ENCODE peak calls at places on chromosomes 1 and 21, in eight cellular contexts. M is transverse colon, C is Caco-2, B is NT2/D1, W is tibial nerve, D is gastrocnemius medialis, X is adrenal gland, O is heart right ventricle. U is an unnamed sample. For H3K4me1, the result is how much of the 10 kb centered on the place peaks cover.

GRCh38 chr1:232142403-232143314 is 487.3 kb downstream of the SIPA1L2 start:
- DNase-seq in O (no peak), X (peak), D (no peak), W (peak), C (no peak), M (peak), B (no peak), U (peak)

GRCh38 chr1:24484208-24484607 is 18.4 kb upstream of the RCAN3 start:
- DNase-seq in B (no peak), W (no peak), M (no peak), X (no peak), D (no peak), O (no peak), C (no peak), U (no peak)

GRCh38 chr1:205582471-205583291 is 49.1 kb downstream of the ELK4 start:
- DNase-seq in D (no peak), O (no peak), W (no peak), M (peak), B (no peak), C (peak), X (peak), U (no peak)

GRCh38 chr1:202145325-202146140 is 996 bp upstream of the ARL8A start:
- DNase-seq in C (no peak), D (no peak), X (no peak), M (no peak), W (no peak), O (no peak), B (no peak), U (no peak)

GRCh38 chr1:33008051-33008914 is 28.4 kb downstream of the AK2 start:
- DNase-seq in C (peak), D (no peak), M (no peak), O (no peak), X (no peak), B (no peak), W (no peak), U (no peak)

GRCh38 chr1:38839363-38839762 is 20.2 kb downstream of the RRAGC start:
- DNase-seq in O (peak), D (no peak), M (no peak), C (no peak), W (no peak), X (peak), B (no peak), U (no peak)

GRCh38 chr1:36750706-36751105 is 268.0 kb upstream of the CSF3R start:
- DNase-seq in X (no peak), D (no peak), W (no peak), M (no peak), O (no peak), C (no peak), B (no peak), U (no peak)

GRCh38 chr21:42674351-42674940 is 21.0 kb downstream of the PDE9A start:
- DNase-seq in B (no peak), O (peak), M (peak), C (no peak), X (no peak), D (peak), W (no peak), U (peak)

GRCh38 chr21:37176716-37177115 is 90.4 kb downstream of the VPS26C start:
- DNase-seq in D (no peak), M (no peak), B (no peak), X (no peak), C (no peak), O (no peak), W (no peak), U (no peak)

GRCh38 chr1:10691740-10692125 is 104.7 kb downstream of the CASZ1 start:
- DNase-seq in C (no peak), D (no peak), M (peak), X (no peak), B (no peak), W (no peak), O (no peak), U (no peak)

GRCh38 chr1:161258439-161259386 is at the start of gene PCP4L1:
- DNase-seq in M (peak), B (peak), W (no peak), C (peak), D (no peak), X (peak), O (peak), U (peak)

GRCh38 chr21:45937721-45938452 is 43.7 kb upstream of the COL6A1 start:
- DNase-seq in W (no peak), X (no peak), C (no peak), B (no peak), O (no peak), D (no peak), M (no peak), U (no peak)

GRCh38 chr21:45534591-45535331 is 7.5 kb downstream of the SLC19A1 start:
- DNase-seq in O (peak), C (peak), B (no peak), D (peak), X (peak), M (peak), W (peak), U (peak)

GRCh38 chr1:172342584-172343245 is 77.8 kb upstream of the C1orf105 start:
- DNase-seq in C (no peak), D (no peak), M (no peak), O (no peak), X (no peak), W (no peak), B (no peak), U (no peak)

GRCh38 chr1:16167331-16168143 is 11.7 kb upstream of the EPHA2 start:
- DNase-seq in X (no peak), C (peak), O (no peak), M (peak), D (no peak), W (no peak), B (peak), U (no peak)

GRCh38 chr21:25556087-25556486 is 51.2 kb downstream of the MRPL39 start:
- DNase-seq in M (no peak), O (no peak), D (no peak), X (no peak), C (no peak), W (no peak), B (no peak), U (no peak)

GRCh38 chr1:59029768-59030167 is 245.9 kb upstream of the JUN start:
- DNase-seq in W (no peak), X (no peak), O (no peak), M (no peak), C (no peak), B (no peak), D (no peak), U (no peak)

GRCh38 chr1:221725683-221726330 is 16.1 kb downstream of the DUSP10 start:
- DNase-seq in X (no peak), W (no peak), C (no peak), O (no peak), D (no peak), M (no peak), B (no peak), U (no peak)

GRCh38 chr1:116346943-116347673 is 25.9 kb upstream of the ATP1A1 start:
- DNase-seq in D (no peak), X (no peak), B (no peak), O (no peak), W (no peak), M (no peak), C (no peak), U (no peak)

GRCh38 chr21:33411949-33412430 is 8.8 kb downstream of the IFNGR2 start:
- DNase-seq in C (peak), D (no peak), B (no peak), W (no peak), X (no peak), M (peak), O (no peak), U (no peak)

GRCh38 chr1:85137660-85138059 is 63.2 kb downstream of the SYDE2 start:
- DNase-seq in O (peak), M (peak), B (no peak), C (peak), X (peak), W (no peak), D (no peak), U (no peak)

GRCh38 chr1:111789666-111790316 is 34.1 kb downstream of the DDX20 start:
- DNase-seq in M (no peak), O (no peak), C (no peak), W (no peak), B (no peak), D (no peak), X (no peak), U (no peak)

GRCh38 chr1:101238041-101238515 is 1.3 kb downstream of the S1PR1 start:
- DNase-seq in W (no peak), X (peak), D (no peak), C (no peak), M (no peak), O (no peak), B (no peak), U (no peak)

GRCh38 chr1:177567393-177567792 is 396.6 kb downstream of the BRINP2 start:
- DNase-seq in D (no peak), B (peak), C (no peak), M (no peak), O (no peak), X (no peak), W (no peak), U (no peak)

GRCh38 chr1:187038789-187039188 is 210.0 kb downstream of the PLA2G4A start:
- DNase-seq in D (no peak), M (no peak), B (no peak), O (no peak), W (no peak), C (no peak), X (no peak), U (no peak)

GRCh38 chr21:31342328-31342727 is 1.7 kb downstream of the TIAM1 start:
- DNase-seq in W (no peak), B (no peak), O (no peak), X (no peak), C (no peak), D (no peak), M (no peak), U (no peak)
- H3K4me3 ChIP-seq in W (no peak), B (no peak), O (no peak), X (no peak), C (no peak), D (no peak), M (no peak), U (no peak)

DNA sequence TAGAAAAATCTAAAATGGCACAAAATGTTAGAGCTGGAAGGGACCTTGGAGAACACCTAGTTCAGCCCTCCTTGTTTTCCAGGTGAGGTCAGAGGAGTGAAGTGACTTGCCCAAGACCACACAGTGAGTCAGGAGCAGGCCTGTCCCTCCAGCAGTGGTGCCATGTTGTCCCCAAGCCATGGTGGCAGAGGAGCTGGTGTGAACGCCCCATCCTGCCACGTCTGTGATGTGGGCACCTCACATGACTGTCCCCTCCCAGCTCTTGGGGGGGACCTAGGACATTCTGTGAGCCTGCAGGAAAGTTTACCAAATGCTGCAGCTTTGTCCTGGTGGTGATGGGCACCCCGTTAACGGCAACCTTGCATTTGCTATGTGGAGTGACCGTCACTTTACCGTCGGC is 66.2 kb downstream of the SCCPDH start:
- DNase-seq in M (no peak), C (no peak), X (no peak), B (no peak), D (no peak), O (no peak), W (no peak), U (no peak)
- H3K4me1 ChIP-seq in M (under half), C (under half), X (under half), B (under half), D (under half), O (under half), W (under half), U (under half)

DNA sequence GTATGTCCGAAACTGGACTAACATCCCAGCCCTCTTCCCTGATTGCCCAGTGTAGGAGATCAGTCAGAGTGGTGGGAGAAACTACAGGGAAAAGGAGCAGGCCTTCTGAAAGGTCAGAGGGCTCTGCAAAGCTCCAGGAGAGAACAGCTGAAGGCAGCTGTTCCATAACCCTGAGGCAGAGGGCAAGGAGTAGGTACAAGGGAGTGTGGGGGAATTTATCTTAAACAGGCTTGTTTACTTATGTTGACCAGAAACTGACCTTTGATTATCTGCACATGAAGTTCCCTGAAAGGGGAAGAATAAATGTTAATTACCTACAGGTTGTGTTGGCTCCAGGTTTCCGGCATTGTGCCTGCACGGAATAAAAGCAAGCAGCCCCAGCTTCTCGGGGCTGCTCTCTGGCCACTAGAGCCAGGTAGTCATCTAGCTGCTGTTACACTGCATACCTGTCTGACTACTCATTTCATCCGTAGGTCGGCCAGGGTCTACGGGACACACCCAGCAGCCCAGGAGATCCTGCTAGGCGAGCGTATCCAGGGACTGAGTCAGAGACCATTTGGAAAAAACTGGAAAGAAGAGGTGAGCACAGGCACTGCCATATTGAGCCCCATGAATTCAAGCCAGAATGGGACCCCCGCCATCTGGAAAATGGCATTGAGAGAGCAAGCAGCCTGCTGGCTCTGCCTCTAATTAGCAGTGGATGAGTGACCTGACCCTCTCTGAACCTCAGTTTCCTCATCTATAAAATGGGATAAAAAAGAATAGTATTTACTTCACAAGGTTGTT is 14.9 kb upstream of the PAQR7 start:
- DNase-seq in D (no peak), W (no peak), C (peak), O (no peak), X (no peak), M (peak), B (no peak), U (no peak)
- H3K4me3 ChIP-seq in D (no peak), W (no peak), C (no peak), O (no peak), X (no peak), M (no peak), B (no peak), U (no peak)

GRCh38 chr21:29184047-29184446 is 53.6 kb downstream of the MAP3K7CL start:
- DNase-seq in C (no peak), O (no peak), D (no peak), M (no peak), W (no peak), B (no peak), X (no peak), U (no peak)

GRCh38 chr21:29182674-29183073 is 52.2 kb downstream of the MAP3K7CL start:
- DNase-seq in W (no peak), O (no peak), C (no peak), D (no peak), B (no peak), M (no peak), X (no peak), U (no peak)

GRCh38 chr21:29185633-29186032 is 55.2 kb downstream of the MAP3K7CL start:
- DNase-seq in O (no peak), D (no peak), X (no peak), C (no peak), M (no peak), W (no peak), B (no peak), U (no peak)

GRCh38 chr21:29186246-29186645 is 55.8 kb downstream of the MAP3K7CL start:
- DNase-seq in D (no peak), O (no peak), M (no peak), B (no peak), X (no peak), W (no peak), C (no peak), U (no peak)

DNA sequence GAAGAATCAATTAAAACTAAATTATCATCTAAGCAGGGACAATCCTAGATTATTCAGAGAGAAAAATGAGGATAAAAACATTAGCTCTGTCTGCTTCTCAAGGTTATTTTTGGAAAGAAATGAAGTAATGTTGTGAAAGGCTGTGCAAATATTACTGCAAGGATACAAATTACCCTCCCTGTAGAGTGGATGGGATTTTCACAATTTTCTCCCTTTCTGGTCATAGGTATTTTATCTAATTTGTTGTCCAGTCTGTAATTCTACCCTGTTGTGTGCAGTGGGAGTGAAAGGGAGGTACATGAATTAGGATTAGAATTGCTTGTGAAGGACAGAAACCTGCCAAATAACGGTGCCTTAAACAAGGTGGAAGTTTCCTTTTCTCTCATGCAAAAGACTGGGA is 54.7 kb downstream of the MAP3K7CL start:
- DNase-seq in W (no peak), D (no peak), B (no peak), O (no peak), X (no peak), C (no peak), M (no peak), U (no peak)
- H3K4me1 ChIP-seq in W (under half), D (under half), B (under half), O (under half), X (under half), C (under half), M (under half), U (under half)

GRCh38 chr1:37807220-37807554 is 403 bp upstream of the C1orf122 start:
- DNase-seq in C (no peak), O (peak), X (no peak), B (no peak), M (no peak), D (no peak), W (no peak), U (no peak)

GRCh38 chr1:37808369-37809319 is 636 bp upstream of the YRDC start:
- DNase-seq in W (peak), C (peak), M (peak), D (no peak), O (peak), X (peak), B (no peak), U (peak)

GRCh38 chr1:37809942-37810341 is 1.9 kb upstream of the YRDC start:
- DNase-seq in X (no peak), B (no peak), M (no peak), W (no peak), C (no peak), D (no peak), O (no peak), U (no peak)

GRCh38 chr1:37811027-37811655 is 3.1 kb upstream of the YRDC start:
- DNase-seq in O (peak), D (peak), M (peak), B (peak), W (peak), X (peak), C (peak), U (peak)

DNA sequence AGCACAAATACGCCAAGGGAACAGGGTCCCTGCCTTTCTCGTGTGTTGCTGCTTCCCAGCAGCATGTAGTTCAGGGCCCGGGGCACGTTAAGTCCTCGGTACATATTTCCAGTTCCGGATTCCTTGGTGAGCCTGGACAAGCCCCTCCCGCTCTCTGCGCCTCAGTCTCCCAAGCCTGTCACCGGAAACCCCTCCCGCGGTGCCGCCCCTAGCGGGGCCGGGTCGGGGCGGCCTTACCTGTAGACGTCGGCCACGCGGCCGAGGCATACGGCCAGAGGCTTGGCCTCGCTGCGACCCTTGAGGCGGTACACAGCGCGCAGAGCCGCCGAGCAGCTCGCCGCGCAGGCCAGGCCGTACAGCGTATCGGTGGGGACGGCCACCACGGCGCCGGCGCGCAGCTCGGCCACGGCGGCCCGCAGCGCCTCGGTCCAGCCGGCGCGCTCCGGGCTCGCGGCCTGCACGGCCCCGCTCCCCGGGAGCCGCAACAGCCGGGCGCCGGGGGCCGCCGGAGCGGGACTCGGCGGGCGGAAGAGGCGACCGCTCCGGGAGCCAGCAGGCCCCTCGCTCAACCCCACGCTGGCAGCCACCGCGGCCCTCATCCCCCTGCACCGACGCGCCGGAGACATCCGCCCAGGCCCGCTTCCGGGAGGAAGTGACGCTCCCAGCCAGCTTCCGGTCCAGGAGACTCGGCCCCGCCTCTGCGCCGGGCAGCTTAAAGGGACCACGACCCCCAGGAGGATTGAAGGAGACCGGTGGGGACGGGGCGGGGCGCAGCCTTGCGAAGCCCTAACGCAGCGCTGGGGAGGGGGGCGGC is at the start of the genes C1orf122 and YRDC:
- DNase-seq in X (peak), B (peak), O (peak), M (peak), W (peak), C (peak), D (peak), U (peak)
- H3K4me3 ChIP-seq in X (peak), B (peak), O (peak), M (peak), W (peak), C (peak), D (peak), U (peak)